ENCODE peak calls at places on chromosomes 13 and 19, in six cellular contexts. L, Y, F, O, W and J are unnamed samples.

GRCh38 chr13:43377955-43378354 is 354.6 kb downstream of the DNAJC15 start:
- DNase-seq in L (no peak), Y (no peak), F (no peak), O (no peak), W (no peak), J (peak; percentile 53)

GRCh38 chr13:39810091-39810877 is 154.8 kb downstream of the COG6 start:
- DNase-seq in L (no peak), Y (no peak), F (no peak), O (no peak), W (no peak), J (no peak)

GRCh38 chr13:110546933-110547332 is 14.6 kb downstream of the RAB20 start:
- DNase-seq in L (no peak), Y (no peak), F (no peak), O (no peak), W (peak; percentile 39), J (no peak)

GRCh38 chr19:55086730-55087541 is 11.3 kb downstream of the EPS8L1 start:
- DNase-seq in L (peak; percentile 95), Y (peak; percentile 99), F (peak; percentile 96), O (peak; percentile 98), W (peak; percentile 71), J (peak; percentile 41)

GRCh38 chr13:44072536-44072935 is 192.8 kb downstream of the LACC1 start:
- DNase-seq in L (no peak), Y (no peak), F (no peak), O (no peak), W (no peak), J (no peak)

GRCh38 chr19:6066661-6067646 is 43.3 kb downstream of the RFX2 start:
- DNase-seq in L (peak; percentile 95), Y (peak; percentile 98), F (peak; percentile 84), O (no peak), W (peak; percentile 49), J (peak; percentile 96)

GRCh38 chr13:110127986-110128511 is 178.9 kb downstream of the COL4A1 start:
- DNase-seq in L (no peak), Y (no peak), F (no peak), O (no peak), W (no peak), J (no peak)

GRCh38 chr13:46160474-46161066 is 21.4 kb downstream of the LCP1 start:
- DNase-seq in L (no peak), Y (peak; percentile 53), F (peak; percentile 31), O (no peak), W (no peak), J (no peak)

GRCh38 chr19:6033744-6034264 is 55.9 kb upstream of the RANBP3 start:
- DNase-seq in L (peak; percentile 19), Y (no peak), F (no peak), O (no peak), W (no peak), J (no peak)

GRCh38 chr13:45834411-45834994 is 17.1 kb downstream of the SIAH3 start:
- DNase-seq in L (peak; percentile 74), Y (no peak), F (no peak), O (no peak), W (no peak), J (no peak)

GRCh38 chr19:6737873-6738725 is 719 bp upstream of the GPR108 start:
- DNase-seq in L (no peak), Y (peak; percentile 77), F (peak; percentile 63), O (peak; percentile 83), W (peak; percentile 97), J (no peak)

GRCh38 chr13:93002071-93002470 is 224.5 kb upstream of the GPC6 start:
- DNase-seq in L (no peak), Y (no peak), F (no peak), O (no peak), W (no peak), J (no peak)

GRCh38 chr13:107819071-107819470 is 396.3 kb downstream of the LIG4 start:
- DNase-seq in L (no peak), Y (no peak), F (no peak), O (no peak), W (no peak), J (no peak)

GRCh38 chr13:109400625-109401257 is 385.6 kb downstream of the IRS2 start:
- DNase-seq in L (no peak), Y (peak; percentile 8), F (no peak), O (no peak), W (no peak), J (no peak)

GRCh38 chr13:77480071-77480470 is 55.4 kb upstream of the SCEL start:
- DNase-seq in L (no peak), Y (peak; percentile 10), F (no peak), O (no peak), W (no peak), J (no peak)

GRCh38 chr13:39100996-39101751 is 62.9 kb downstream of the NHLRC3 start:
- DNase-seq in L (no peak), Y (no peak), F (no peak), O (peak; percentile 20), W (no peak), J (no peak)

GRCh38 chr19:10861118-10861651 is 10.2 kb upstream of the CARM1 start:
- DNase-seq in L (no peak), Y (peak; percentile 45), F (peak; percentile 66), O (peak; percentile 61), W (no peak), J (peak; percentile 82)

GRCh38 chr13:21066946-21067345 is 5.6 kb upstream of the LATS2 start:
- DNase-seq in L (no peak), Y (no peak), F (no peak), O (no peak), W (no peak), J (no peak)

GRCh38 chr19:41935781-41936415 is 7.6 kb upstream of the ERFL start:
- DNase-seq in L (no peak), Y (no peak), F (no peak), O (peak; percentile 62), W (no peak), J (no peak)

GRCh38 chr13:75307370-75307984 is 174.5 kb downstream of the TBC1D4 start:
- DNase-seq in L (no peak), Y (no peak), F (no peak), O (no peak), W (no peak), J (no peak)

GRCh38 chr19:4647676-4648644 is 8.6 kb downstream of the TNFAIP8L1 start:
- DNase-seq in L (no peak), Y (no peak), F (peak; percentile 79), O (no peak), W (no peak), J (no peak)
- TF ChIP-seq CTCF in L (peak; percentile 26), Y (peak; percentile 13), F (no peak), O (peak; percentile 30), W (no peak), J (no peak)

GRCh38 chr13:63048648-63049047 is 1633.0 kb upstream of the PCDH20 start:
- DNase-seq in L (no peak), Y (no peak), F (no peak), O (no peak), W (no peak), J (no peak)
- TF ChIP-seq CTCF in L (peak; percentile 49), Y (peak; percentile 35), F (no peak), O (peak; percentile 5), W (no peak), J (no peak)

GRCh38 chr13:25084101-25084500 is 11.8 kb upstream of the PABPC3 start:
- DNase-seq in L (no peak), Y (no peak), F (no peak), O (no peak), W (no peak), J (no peak)

GRCh38 chr13:25080773-25081172 is 15.2 kb upstream of the PABPC3 start:
- DNase-seq in L (no peak), Y (no peak), F (no peak), O (no peak), W (no peak), J (no peak)

GRCh38 chr13:25088562-25089221 is 7.2 kb upstream of the PABPC3 start:
- DNase-seq in L (no peak), Y (no peak), F (no peak), O (no peak), W (no peak), J (no peak)

GRCh38 chr13:25085125-25085742 is 10.7 kb upstream of the PABPC3 start:
- DNase-seq in L (no peak), Y (peak; percentile 69), F (peak; percentile 50), O (peak; percentile 90), W (no peak), J (no peak)
- TF ChIP-seq CTCF in L (peak; percentile 61), Y (peak; percentile 67), F (peak; percentile 63), O (peak; percentile 90), W (peak; percentile 11), J (peak; percentile 51)

GRCh38 chr19:52464798-52465470 is 11.6 kb downstream of the ZNF578 start:
- DNase-seq in L (no peak), Y (peak; percentile 79), F (peak; percentile 30), O (peak; percentile 82), W (no peak), J (no peak)
- TF ChIP-seq CTCF in L (peak; percentile 28), Y (peak; percentile 69), F (peak; percentile 55), O (peak; percentile 45), W (no peak), J (no peak)

GRCh38 chr13:51520524-51520923 is 63.7 kb upstream of the WDFY2 start:
- DNase-seq in L (no peak), Y (no peak), F (no peak), O (no peak), W (no peak), J (no peak)

GRCh38 chr13:51524846-51525566 is 59.3 kb upstream of the WDFY2 start:
- DNase-seq in L (no peak), Y (no peak), F (no peak), O (no peak), W (no peak), J (no peak)

GRCh38 chr13:51525567-51526165 is 58.6 kb upstream of the WDFY2 start:
- DNase-seq in L (no peak), Y (no peak), F (no peak), O (no peak), W (no peak), J (no peak)

GRCh38 chr13:51524312-51524711 is 60.0 kb upstream of the WDFY2 start:
- DNase-seq in L (no peak), Y (no peak), F (no peak), O (no peak), W (no peak), J (no peak)

GRCh38 chr13:51523082-51523518 is 61.2 kb upstream of the WDFY2 start:
- DNase-seq in L (no peak), Y (no peak), F (no peak), O (no peak), W (no peak), J (peak; percentile 55)
- TF ChIP-seq CTCF in L (no peak), Y (no peak), F (no peak), O (no peak), W (no peak), J (no peak)

GRCh38 chr19:1105873-1106840 is 2.4 kb downstream of the GPX4 start:
- DNase-seq in L (no peak), Y (no peak), F (no peak), O (no peak), W (no peak), J (no peak)
- TF ChIP-seq CTCF in L (no peak), Y (no peak), F (no peak), O (no peak), W (no peak), J (no peak)

GRCh38 chr19:48646192-48646911 is 365 bp upstream of the CA11 start:
- DNase-seq in L (peak; percentile 96), Y (peak; percentile 96), F (peak; percentile 97), O (peak; percentile 95), W (peak; percentile 92), J (peak; percentile 89)
- TF ChIP-seq CTCF in L (peak; percentile 89), Y (peak; percentile 83), F (peak; percentile 69), O (peak; percentile 75), W (peak; percentile 94), J (peak; percentile 88)